ENCODE peak calls at places on chromosomes 4 and X, in seven cellular contexts. M, Q, G, J, T, O and D are unnamed samples.

GRCh38 chr4:156303708-156304107 is 350.0 kb upstream of the CTSO start:
- DNase-seq in O (no peak), J (no peak), G (no peak), T (no peak), Q (no peak), M (no peak), D (no peak)

GRCh38 chr4:53917719-53918118 is 146.7 kb downstream of the CHIC2 start:
- DNase-seq in J (no peak), O (no peak), T (no peak), G (no peak), M (no peak), Q (no peak), D (peak)

GRCh38 chr4:39151120-39151713 is 31.1 kb upstream of the WDR19 start:
- DNase-seq in T (no peak), M (no peak), O (no peak), J (no peak), Q (no peak), G (peak), D (no peak)

GRCh38 chr4:167359711-167360110 is 125.4 kb upstream of the SPOCK3 start:
- DNase-seq in M (no peak), G (no peak), Q (no peak), T (no peak), J (no peak), O (no peak), D (no peak)

GRCh38 chr4:163167333-163167626 is 590 bp upstream of the NAF1 start:
- DNase-seq in T (no peak), G (peak), M (no peak), Q (no peak), J (no peak), O (no peak), D (no peak)

GRCh38 chr4:7722716-7723115 is 216.9 kb downstream of the AFAP1 start:
- DNase-seq in M (no peak), O (no peak), Q (no peak), G (no peak), J (no peak), T (no peak), D (no peak)

GRCh38 chr4:85861064-85861767 is 386.3 kb downstream of the ARHGAP24 start:
- DNase-seq in T (no peak), J (no peak), Q (no peak), O (no peak), M (no peak), G (no peak), D (no peak)

GRCh38 chr4:75547647-75548387 is 8.0 kb upstream of the ODAPH start:
- DNase-seq in J (peak), T (peak), O (peak), G (no peak), M (no peak), Q (peak), D (peak)

GRCh38 chrX:107716045-107716684 is 59.4 kb downstream of the TSC22D3 start:
- DNase-seq in O (peak), J (peak), M (peak), Q (peak), G (peak), T (no peak), D (no peak)

GRCh38 chr4:106569151-106570029 is 200.8 kb upstream of the GIMD1 start:
- DNase-seq in O (no peak), G (no peak), Q (no peak), M (no peak), T (no peak), J (no peak), D (no peak)

GRCh38 chrX:64842492-64842891 is 133.8 kb downstream of the ZC4H2 start:
- DNase-seq in O (no peak), G (no peak), Q (no peak), T (no peak), M (no peak), J (no peak), D (no peak)

GRCh38 chr4:139582044-139582443 is 26.0 kb upstream of the SETD7 start:
- DNase-seq in Q (no peak), M (no peak), G (no peak), T (no peak), O (no peak), J (no peak), D (no peak)

GRCh38 chr4:64940698-64941097 is 531.4 kb upstream of the TECRL start:
- DNase-seq in G (peak), J (no peak), M (no peak), O (no peak), Q (no peak), T (no peak), D (no peak)

GRCh38 chr4:149164282-149164681 is 651.4 kb downstream of the IQCM start:
- DNase-seq in T (no peak), M (no peak), G (peak), Q (no peak), J (peak), O (no peak), D (peak)

GRCh38 chrX:118418811-118419251 is 72.9 kb downstream of the WDR44 start:
- DNase-seq in O (no peak), M (no peak), G (no peak), Q (no peak), J (no peak), T (no peak), D (no peak)

GRCh38 chr4:96103086-96103485 is 263.2 kb downstream of the PDHA2 start:
- DNase-seq in O (no peak), Q (no peak), G (no peak), J (peak), M (no peak), T (no peak), D (peak)

GRCh38 chrX:110258552-110258951 is 59.3 kb downstream of the AMMECR1 start:
- DNase-seq in T (no peak), M (no peak), J (no peak), G (peak), O (no peak), Q (no peak), D (no peak)

GRCh38 chrX:110259065-110259559 is 58.8 kb downstream of the AMMECR1 start:
- DNase-seq in T (no peak), Q (no peak), J (no peak), O (no peak), M (no peak), G (no peak), D (no peak)

GRCh38 chrX:110251961-110252360 is 65.9 kb downstream of the AMMECR1 start:
- DNase-seq in J (no peak), T (no peak), Q (no peak), O (no peak), M (no peak), G (no peak), D (no peak)

GRCh38 chrX:110257889-110258288 is 60.0 kb downstream of the AMMECR1 start:
- DNase-seq in T (no peak), M (no peak), O (no peak), Q (no peak), G (no peak), J (no peak), D (no peak)
- H3K4me3 ChIP-seq in T (no peak), M (no peak), O (no peak), Q (no peak), G (no peak), J (no peak), D (no peak)

GRCh38 chrX:1535241-1536041 is 1.5 kb downstream of the P2RY8 start:
- DNase-seq in G (no peak), T (no peak), Q (no peak), J (no peak), M (no peak), O (peak), D (no peak)

GRCh38 chrX:1537031-1537715 is at the start of gene P2RY8:
- DNase-seq in M (peak), Q (peak), O (peak), G (no peak), T (no peak), J (no peak), D (peak)

GRCh38 chrX:1534321-1535168 is 2.4 kb downstream of the P2RY8 start:
- DNase-seq in G (no peak), J (no peak), Q (no peak), T (no peak), O (no peak), M (peak), D (no peak)

GRCh38 chrX:1533083-1533482 is 3.9 kb downstream of the P2RY8 start:
- DNase-seq in M (no peak), G (no peak), T (no peak), J (no peak), Q (no peak), O (no peak), D (no peak)

DNA sequence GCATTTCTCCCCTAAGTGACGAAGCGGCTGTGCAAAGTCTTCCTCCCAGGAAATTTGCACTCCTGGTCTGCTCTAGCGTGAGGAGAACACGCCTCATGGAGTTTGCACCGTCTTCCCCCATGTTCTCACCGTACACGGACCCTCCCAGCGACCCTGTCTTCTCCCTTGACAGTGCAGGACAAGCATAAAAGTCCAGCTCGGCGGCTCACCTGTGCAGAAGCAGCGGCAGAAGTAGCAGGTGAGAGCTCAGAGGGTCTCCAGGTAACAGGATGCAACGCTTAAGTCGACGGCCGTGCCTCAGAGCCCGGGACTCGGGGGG is 314 bp downstream of the P2RY8 start:
- DNase-seq in O (no peak), Q (no peak), T (no peak), M (no peak), J (no peak), G (no peak), D (no peak)
- H3K4me3 ChIP-seq in O (no peak), Q (peak), T (no peak), M (peak), J (no peak), G (no peak), D (no peak)

GRCh38 chr4:128380306-128380705 is 92.7 kb upstream of the PGRMC2 start:
- DNase-seq in M (no peak), Q (no peak), O (no peak), G (no peak), T (no peak), J (no peak), D (no peak)

GRCh38 chr4:128378668-128379067 is 91.1 kb upstream of the PGRMC2 start:
- DNase-seq in J (no peak), T (no peak), Q (no peak), G (no peak), M (no peak), O (no peak), D (no peak)

GRCh38 chr4:128376958-128377357 is 89.3 kb upstream of the PGRMC2 start:
- DNase-seq in Q (no peak), G (no peak), M (no peak), J (no peak), O (no peak), T (no peak), D (no peak)

GRCh38 chr4:128381748-128382559 is 94.3 kb upstream of the PGRMC2 start:
- DNase-seq in J (no peak), G (no peak), O (no peak), M (no peak), Q (no peak), T (no peak), D (no peak)

GRCh38 chr4:128379860-128380259 is 92.2 kb upstream of the PGRMC2 start:
- DNase-seq in G (peak), T (peak), Q (peak), O (no peak), M (no peak), J (peak), D (peak)
- H3K4me3 ChIP-seq in G (no peak), T (no peak), Q (no peak), O (no peak), M (no peak), J (no peak), D (no peak)

DNA sequence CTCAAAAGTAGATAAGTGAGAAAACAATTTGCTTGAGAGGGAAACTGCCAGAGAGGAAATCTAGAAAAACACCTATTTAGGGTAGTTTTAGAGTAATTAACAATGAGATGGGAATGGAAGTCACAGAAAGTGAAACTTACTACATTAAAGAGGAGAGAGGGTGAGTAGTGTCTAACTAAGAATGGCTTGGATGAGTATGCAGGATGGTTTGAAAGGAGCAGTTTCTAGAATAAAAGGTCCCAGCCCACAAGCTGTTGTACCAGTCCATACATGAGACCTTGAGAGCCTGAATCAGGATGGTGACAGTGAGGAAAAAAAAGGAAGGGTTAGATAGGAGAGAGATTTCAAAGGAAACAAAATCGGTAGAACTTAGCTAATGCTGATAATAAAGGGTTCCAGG is 1.3 kb downstream of the GAR1 start:
- DNase-seq in T (no peak), G (no peak), J (no peak), M (no peak), O (no peak), Q (no peak), D (no peak)
- H3K4me3 ChIP-seq in T (no peak), G (peak), J (peak), M (peak), O (no peak), Q (no peak), D (peak)

DNA sequence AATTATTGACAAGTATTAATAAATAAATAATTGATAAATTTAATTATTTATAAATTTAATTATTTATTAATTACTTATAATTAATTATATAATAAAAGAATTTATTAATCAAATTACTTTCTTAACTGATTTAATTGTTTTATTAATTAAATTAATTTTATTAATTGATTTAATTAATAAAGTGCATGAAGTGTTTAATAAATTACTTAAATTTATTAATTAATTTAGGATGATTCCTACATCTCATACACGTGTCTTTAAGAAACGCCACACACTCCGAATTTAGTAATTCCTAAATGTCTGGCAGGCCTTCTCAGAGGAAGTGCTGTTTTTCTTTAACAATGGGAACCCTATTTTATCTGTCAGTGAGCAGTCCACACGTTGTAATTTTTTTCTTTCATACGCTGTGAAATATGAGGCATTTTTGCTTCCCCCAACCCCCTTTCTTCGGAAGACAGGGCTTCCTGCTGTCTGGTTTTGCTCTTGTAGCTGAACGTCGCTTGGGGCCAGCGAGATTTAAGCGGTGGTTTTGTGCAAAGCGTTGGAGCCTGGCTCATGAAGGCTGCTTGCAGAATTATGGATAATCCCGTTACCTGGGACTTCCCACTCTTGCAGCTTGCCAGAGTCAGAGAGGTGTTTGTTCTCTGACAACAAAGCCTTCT is 46.8 kb downstream of the CRLF2 start:
- DNase-seq in Q (no peak), T (no peak), G (peak), O (no peak), M (no peak), J (peak), D (no peak)
- H3K4me3 ChIP-seq in Q (no peak), T (no peak), G (no peak), O (no peak), M (no peak), J (no peak), D (no peak)

DNA sequence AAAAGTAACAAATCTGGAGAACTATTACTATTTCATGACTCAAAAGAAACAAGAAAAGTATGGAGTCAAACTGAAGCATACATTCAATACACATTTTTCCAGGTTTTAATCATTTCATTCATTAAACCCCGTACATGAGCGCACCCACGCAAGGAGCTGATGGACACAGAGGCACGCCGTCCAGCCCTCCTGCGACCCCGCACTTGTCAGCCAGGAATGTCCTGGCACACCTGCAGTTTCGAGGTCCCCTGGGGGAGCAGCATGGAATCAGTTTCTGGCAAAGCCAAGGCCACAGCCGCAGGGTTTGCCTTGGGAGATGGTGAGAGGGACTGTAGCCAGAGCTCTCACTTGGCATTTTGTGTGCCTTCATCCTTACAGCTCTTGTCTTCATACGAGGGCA is 12.8 kb upstream of the SLC2A9 start:
- DNase-seq in M (no peak), T (no peak), J (no peak), O (no peak), Q (no peak), G (no peak), D (no peak)
- H3K4me3 ChIP-seq in M (no peak), T (no peak), J (no peak), O (no peak), Q (no peak), G (no peak), D (no peak)